ENCODE peak calls at places on chromosomes 1 and 21, in nine cellular contexts. T, H, S, K, A, G, Z, J and U are unnamed samples.

GRCh38 chr1:170445096-170445495 is 86.9 kb upstream of the GORAB start:
- DNase-seq in J (no peak), G (no peak), T (no peak), A (peak), K (no peak), Z (no peak), H (no peak), S (no peak), U (no peak)

GRCh38 chr1:53548031-53548491 is 88.9 kb downstream of the DMRTB1 start:
- DNase-seq in A (no peak), T (peak), G (no peak), H (no peak), K (no peak), Z (no peak), J (no peak), S (no peak), U (no peak)

GRCh38 chr1:92965003-92965402 is 3.7 kb upstream of the DIPK1A start:
- DNase-seq in A (no peak), J (peak), T (peak), Z (no peak), H (no peak), S (no peak), K (no peak), G (no peak), U (no peak)

GRCh38 chr1:31760422-31760900 is 3.7 kb downstream of the ADGRB2 start:
- DNase-seq in J (no peak), H (no peak), K (no peak), S (no peak), A (no peak), G (no peak), T (peak), Z (no peak), U (no peak)

GRCh38 chr1:91080650-91081049 is 58.8 kb upstream of the ZNF644 start:
- DNase-seq in Z (no peak), K (no peak), G (no peak), H (no peak), J (no peak), T (no peak), S (no peak), A (peak), U (no peak)

GRCh38 chr1:183911285-183911684 is 106.4 kb downstream of the RGL1 start:
- DNase-seq in K (no peak), J (no peak), Z (no peak), S (no peak), G (no peak), T (no peak), H (no peak), A (no peak), U (no peak)

GRCh38 chr1:28272215-28272852 is 13.0 kb downstream of the SESN2 start:
- DNase-seq in H (no peak), A (no peak), J (no peak), S (no peak), G (no peak), T (no peak), Z (no peak), K (no peak), U (no peak)

GRCh38 chr1:50422675-50422945 is 633 bp downstream of the DMRTA2 start:
- DNase-seq in Z (no peak), S (no peak), T (no peak), H (no peak), G (no peak), J (no peak), K (no peak), A (no peak), U (no peak)

GRCh38 chr21:42455196-42455595 is 40.8 kb downstream of the RSPH1 start:
- DNase-seq in G (no peak), K (no peak), S (no peak), H (no peak), A (no peak), Z (no peak), J (no peak), T (peak), U (no peak)

GRCh38 chr1:42936309-42937078 is 22.2 kb downstream of the SLC2A1 start:
- DNase-seq in G (no peak), T (no peak), K (no peak), Z (no peak), S (no peak), J (peak), H (no peak), A (peak), U (no peak)

GRCh38 chr1:8232036-8232757 is 85.7 kb upstream of the SLC45A1 start:
- DNase-seq in H (no peak), Z (no peak), S (no peak), T (no peak), J (no peak), G (no peak), K (no peak), A (no peak), U (no peak)

GRCh38 chr1:55055084-55055882 is 15.9 kb downstream of the PCSK9 start:
- DNase-seq in T (no peak), G (no peak), H (no peak), J (no peak), S (no peak), A (no peak), Z (no peak), K (no peak), U (no peak)

GRCh38 chr1:225825606-225826005 is 15.7 kb downstream of the EPHX1 start:
- DNase-seq in G (no peak), K (no peak), J (no peak), S (no peak), H (no peak), Z (no peak), T (no peak), A (no peak), U (no peak)

GRCh38 chr1:169322138-169322537 is 45.5 kb downstream of the NME7 start:
- DNase-seq in J (no peak), K (no peak), S (no peak), H (no peak), Z (no peak), G (no peak), A (no peak), T (no peak), U (no peak)

GRCh38 chr1:44031051-44031899 is at the start of gene SLC6A9:
- DNase-seq in J (peak), H (no peak), Z (peak), S (peak), T (peak), K (peak), A (peak), G (peak), U (peak)

GRCh38 chr1:47558601-47559593 is 121.1 kb downstream of the FOXD2 start:
- DNase-seq in G (peak), T (no peak), S (peak), H (no peak), J (no peak), K (no peak), Z (peak), A (no peak), U (peak)

GRCh38 chr21:33251119-33251518 is 15.0 kb upstream of the IL10RB start:
- DNase-seq in S (no peak), J (no peak), H (no peak), K (no peak), Z (no peak), A (no peak), G (no peak), T (no peak), U (no peak)

GRCh38 chr1:244989813-244990212 is 125.5 kb upstream of the HNRNPU start:
- DNase-seq in S (no peak), Z (no peak), H (no peak), J (no peak), G (no peak), K (no peak), A (peak), T (no peak), U (no peak)

GRCh38 chr1:232191560-232191959 is 438.4 kb downstream of the SIPA1L2 start:
- DNase-seq in Z (no peak), G (no peak), H (no peak), K (no peak), S (no peak), J (no peak), A (no peak), T (no peak), U (no peak)

GRCh38 chr1:222095606-222096475 is 354.0 kb upstream of the DUSP10 start:
- DNase-seq in G (no peak), A (peak), T (peak), Z (no peak), S (peak), H (no peak), K (peak), J (peak), U (no peak)

GRCh38 chr1:201019321-201019977 is 4.1 kb downstream of the KIF21B start:
- DNase-seq in Z (no peak), J (peak), G (peak), H (peak), S (no peak), A (peak), K (peak), T (peak), U (no peak)

GRCh38 chr1:68495532-68495931 is 1.4 kb downstream of the DEPDC1 start:
- DNase-seq in A (peak), Z (no peak), S (peak), H (no peak), G (no peak), T (no peak), J (no peak), K (no peak), U (no peak)